ENCODE peak calls at places on chromosomes 7 and 10, in seven cellular contexts. One of them, this sample, is unnamed.
A peak's percentile ranks its signal among the peaks of the same experiment; 100 is the strongest.

GRCh38 chr7:109126404-109127050 is 556.9 kb downstream of the DNAJB9 start:
- DNase-seq in hepatocyte: no peak
- DNase-seq in mucosa of descending colon: no peak
- DNase-seq in CD8-positive, alpha-beta T cell: no peak
- DNase-seq in EL: no peak
- DNase-seq in activated CD8-positive, alpha-beta memory T cell treated with anti-CD3 and anti-CD28 coated beads for 48 hours: no peak
- DNase-seq in EH: no peak
- DNase-seq in this sample: no peak

GRCh38 chr7:34454381-34454780 is 203.6 kb upstream of the NPSR1 start:
- DNase-seq in hepatocyte: no peak
- DNase-seq in mucosa of descending colon: no peak
- DNase-seq in CD8-positive, alpha-beta T cell: no peak
- DNase-seq in EL: no peak
- DNase-seq in activated CD8-positive, alpha-beta memory T cell treated with anti-CD3 and anti-CD28 coated beads for 48 hours: no peak
- DNase-seq in EH: no peak
- DNase-seq in this sample: no peak

GRCh38 chr7:111499027-111499426 is 63.3 kb downstream of the IMMP2L start:
- DNase-seq in hepatocyte: no peak
- DNase-seq in mucosa of descending colon: no peak
- DNase-seq in CD8-positive, alpha-beta T cell: no peak
- DNase-seq in EL: peak; percentile 93
- DNase-seq in activated CD8-positive, alpha-beta memory T cell treated with anti-CD3 and anti-CD28 coated beads for 48 hours: no peak
- DNase-seq in EH: peak; percentile 69
- DNase-seq in this sample: no peak

GRCh38 chr10:110868981-110869380 is 2.7 kb upstream of the PDCD4 start:
- DNase-seq in hepatocyte: no peak
- DNase-seq in mucosa of descending colon: no peak
- DNase-seq in CD8-positive, alpha-beta T cell: peak; percentile 80
- DNase-seq in EL: no peak
- DNase-seq in activated CD8-positive, alpha-beta memory T cell treated with anti-CD3 and anti-CD28 coated beads for 48 hours: no peak
- DNase-seq in EH: no peak
- DNase-seq in this sample: no peak

GRCh38 chr7:39153647-39154046 is 175.9 kb downstream of the POU6F2 start:
- DNase-seq in hepatocyte: no peak
- DNase-seq in mucosa of descending colon: no peak
- DNase-seq in CD8-positive, alpha-beta T cell: no peak
- DNase-seq in EL: no peak
- DNase-seq in activated CD8-positive, alpha-beta memory T cell treated with anti-CD3 and anti-CD28 coated beads for 48 hours: no peak
- DNase-seq in EH: no peak
- DNase-seq in this sample: no peak

GRCh38 chr10:97381626-97382025 is 19.5 kb downstream of the RRP12 start:
- DNase-seq in hepatocyte: no peak
- DNase-seq in mucosa of descending colon: no peak
- DNase-seq in CD8-positive, alpha-beta T cell: no peak
- DNase-seq in EL: no peak
- DNase-seq in activated CD8-positive, alpha-beta memory T cell treated with anti-CD3 and anti-CD28 coated beads for 48 hours: no peak
- DNase-seq in EH: no peak
- DNase-seq in this sample: no peak

GRCh38 chr7:1974714-1975113 is 258.0 kb downstream of the MAD1L1 start:
- DNase-seq in hepatocyte: no peak
- DNase-seq in mucosa of descending colon: peak; percentile 10
- DNase-seq in CD8-positive, alpha-beta T cell: no peak
- DNase-seq in EL: no peak
- DNase-seq in activated CD8-positive, alpha-beta memory T cell treated with anti-CD3 and anti-CD28 coated beads for 48 hours: no peak
- DNase-seq in EH: no peak
- DNase-seq in this sample: no peak

GRCh38 chr10:43190775-43191174 is 52.5 kb downstream of the CSGALNACT2 start:
- DNase-seq in hepatocyte: no peak
- DNase-seq in mucosa of descending colon: no peak
- DNase-seq in CD8-positive, alpha-beta T cell: no peak
- DNase-seq in EL: no peak
- DNase-seq in activated CD8-positive, alpha-beta memory T cell treated with anti-CD3 and anti-CD28 coated beads for 48 hours: no peak
- DNase-seq in EH: peak; percentile 55
- DNase-seq in this sample: no peak

GRCh38 chr7:127733976-127734375 is 82.0 kb downstream of the SND1 start:
- DNase-seq in hepatocyte: no peak
- DNase-seq in mucosa of descending colon: no peak
- DNase-seq in CD8-positive, alpha-beta T cell: no peak
- DNase-seq in EL: no peak
- DNase-seq in activated CD8-positive, alpha-beta memory T cell treated with anti-CD3 and anti-CD28 coated beads for 48 hours: no peak
- DNase-seq in EH: peak; percentile 28
- DNase-seq in this sample: no peak

GRCh38 chr10:93186631-93187030 is 112.9 kb downstream of the CYP26A1 start:
- DNase-seq in hepatocyte: no peak
- DNase-seq in mucosa of descending colon: no peak
- DNase-seq in CD8-positive, alpha-beta T cell: no peak
- DNase-seq in EL: no peak
- DNase-seq in activated CD8-positive, alpha-beta memory T cell treated with anti-CD3 and anti-CD28 coated beads for 48 hours: no peak
- DNase-seq in EH: peak; percentile 52
- DNase-seq in this sample: no peak

GRCh38 chr10:95384011-95384704 is 93.4 kb upstream of the PDLIM1 start:
- DNase-seq in hepatocyte: no peak
- DNase-seq in mucosa of descending colon: no peak
- DNase-seq in CD8-positive, alpha-beta T cell: no peak
- DNase-seq in EL: no peak
- DNase-seq in activated CD8-positive, alpha-beta memory T cell treated with anti-CD3 and anti-CD28 coated beads for 48 hours: no peak
- DNase-seq in EH: no peak
- DNase-seq in this sample: no peak

GRCh38 chr10:76071638-76072317 is 640.4 kb downstream of the LRMDA start:
- DNase-seq in hepatocyte: no peak
- DNase-seq in mucosa of descending colon: no peak
- DNase-seq in CD8-positive, alpha-beta T cell: no peak
- DNase-seq in EL: peak; percentile 6
- DNase-seq in activated CD8-positive, alpha-beta memory T cell treated with anti-CD3 and anti-CD28 coated beads for 48 hours: no peak
- DNase-seq in EH: peak; percentile 63
- DNase-seq in this sample: no peak

GRCh38 chr10:117217196-117217761 is 20.0 kb downstream of the KCNK18 start:
- DNase-seq in hepatocyte: peak; percentile 33
- DNase-seq in mucosa of descending colon: peak; percentile 40
- DNase-seq in CD8-positive, alpha-beta T cell: peak; percentile 33
- DNase-seq in EL: peak; percentile 27
- DNase-seq in activated CD8-positive, alpha-beta memory T cell treated with anti-CD3 and anti-CD28 coated beads for 48 hours: no peak
- DNase-seq in EH: peak; percentile 27
- DNase-seq in this sample: no peak

GRCh38 chr10:81414038-81414437 is 461.0 kb upstream of the NRG3 start:
- DNase-seq in hepatocyte: peak; percentile 52
- DNase-seq in mucosa of descending colon: no peak
- DNase-seq in CD8-positive, alpha-beta T cell: no peak
- DNase-seq in EL: no peak
- DNase-seq in activated CD8-positive, alpha-beta memory T cell treated with anti-CD3 and anti-CD28 coated beads for 48 hours: no peak
- DNase-seq in EH: no peak
- DNase-seq in this sample: peak; percentile 31

GRCh38 chr10:113179270-113179669 is 229.2 kb downstream of the TCF7L2 start:
- DNase-seq in hepatocyte: no peak
- DNase-seq in mucosa of descending colon: no peak
- DNase-seq in CD8-positive, alpha-beta T cell: no peak
- DNase-seq in EL: no peak
- DNase-seq in activated CD8-positive, alpha-beta memory T cell treated with anti-CD3 and anti-CD28 coated beads for 48 hours: no peak
- DNase-seq in EH: no peak
- DNase-seq in this sample: no peak

GRCh38 chr7:127954371-127954770 is 76.9 kb downstream of the LRRC4 start:
- DNase-seq in hepatocyte: no peak
- DNase-seq in mucosa of descending colon: no peak
- DNase-seq in CD8-positive, alpha-beta T cell: no peak
- DNase-seq in EL: no peak
- DNase-seq in activated CD8-positive, alpha-beta memory T cell treated with anti-CD3 and anti-CD28 coated beads for 48 hours: no peak
- DNase-seq in EH: no peak
- DNase-seq in this sample: no peak

GRCh38 chr7:26306770-26307169 is 15.1 kb downstream of the SNX10 start:
- DNase-seq in hepatocyte: no peak
- DNase-seq in mucosa of descending colon: no peak
- DNase-seq in CD8-positive, alpha-beta T cell: no peak
- DNase-seq in EL: no peak
- DNase-seq in activated CD8-positive, alpha-beta memory T cell treated with anti-CD3 and anti-CD28 coated beads for 48 hours: no peak
- DNase-seq in EH: no peak
- DNase-seq in this sample: no peak

GRCh38 chr10:24814568-24815313 is 91.1 kb upstream of the ARHGAP21 start:
- DNase-seq in hepatocyte: no peak
- DNase-seq in mucosa of descending colon: no peak
- DNase-seq in CD8-positive, alpha-beta T cell: no peak
- DNase-seq in EL: peak; percentile 67
- DNase-seq in activated CD8-positive, alpha-beta memory T cell treated with anti-CD3 and anti-CD28 coated beads for 48 hours: no peak
- DNase-seq in EH: peak; percentile 59
- DNase-seq in this sample: no peak

GRCh38 chr10:58637372-58637771 is 124.7 kb downstream of the BICC1 start:
- DNase-seq in hepatocyte: peak; percentile 59
- DNase-seq in mucosa of descending colon: no peak
- DNase-seq in CD8-positive, alpha-beta T cell: no peak
- DNase-seq in EL: peak; percentile 82
- DNase-seq in activated CD8-positive, alpha-beta memory T cell treated with anti-CD3 and anti-CD28 coated beads for 48 hours: no peak
- DNase-seq in EH: peak; percentile 91
- DNase-seq in this sample: no peak

GRCh38 chr7:39336457-39336856 is 229.7 kb upstream of the YAE1 start:
- DNase-seq in hepatocyte: peak; percentile 8
- DNase-seq in mucosa of descending colon: no peak
- DNase-seq in CD8-positive, alpha-beta T cell: no peak
- DNase-seq in EL: no peak
- DNase-seq in activated CD8-positive, alpha-beta memory T cell treated with anti-CD3 and anti-CD28 coated beads for 48 hours: no peak
- DNase-seq in EH: no peak
- DNase-seq in this sample: no peak

GRCh38 chr7:92415225-92415624 is 32.1 kb upstream of the GATAD1 start:
- DNase-seq in hepatocyte: no peak
- DNase-seq in mucosa of descending colon: no peak
- DNase-seq in CD8-positive, alpha-beta T cell: no peak
- DNase-seq in EL: no peak
- DNase-seq in activated CD8-positive, alpha-beta memory T cell treated with anti-CD3 and anti-CD28 coated beads for 48 hours: no peak
- DNase-seq in EH: no peak
- DNase-seq in this sample: no peak

GRCh38 chr10:79162861-79163662 is 94.3 kb downstream of the ZMIZ1 start:
- DNase-seq in hepatocyte: no peak
- DNase-seq in mucosa of descending colon: no peak
- DNase-seq in CD8-positive, alpha-beta T cell: no peak
- DNase-seq in EL: peak; percentile 85
- DNase-seq in activated CD8-positive, alpha-beta memory T cell treated with anti-CD3 and anti-CD28 coated beads for 48 hours: no peak
- DNase-seq in EH: peak; percentile 83
- DNase-seq in this sample: no peak

GRCh38 chr10:69464801-69465401 is 13.6 kb downstream of the TSPAN15 start:
- DNase-seq in hepatocyte: no peak
- DNase-seq in mucosa of descending colon: peak; percentile 57
- DNase-seq in CD8-positive, alpha-beta T cell: no peak
- DNase-seq in EL: no peak
- DNase-seq in activated CD8-positive, alpha-beta memory T cell treated with anti-CD3 and anti-CD28 coated beads for 48 hours: no peak
- DNase-seq in EH: no peak
- DNase-seq in this sample: no peak

GRCh38 chr10:87865201-87866025 is 2.0 kb downstream of the PTEN start:
- DNase-seq in hepatocyte: no peak
- DNase-seq in mucosa of descending colon: no peak
- DNase-seq in CD8-positive, alpha-beta T cell: no peak
- DNase-seq in EL: no peak
- DNase-seq in activated CD8-positive, alpha-beta memory T cell treated with anti-CD3 and anti-CD28 coated beads for 48 hours: no peak
- DNase-seq in EH: peak; percentile 22
- DNase-seq in this sample: no peak

GRCh38 chr10:109931153-109931552 is 7.8 kb upstream of the XPNPEP1 start:
- DNase-seq in hepatocyte: no peak
- DNase-seq in mucosa of descending colon: no peak
- DNase-seq in CD8-positive, alpha-beta T cell: no peak
- DNase-seq in EL: no peak
- DNase-seq in activated CD8-positive, alpha-beta memory T cell treated with anti-CD3 and anti-CD28 coated beads for 48 hours: no peak
- DNase-seq in EH: peak; percentile 7
- DNase-seq in this sample: no peak

GRCh38 chr10:10528563-10528910 is 489.1 kb upstream of the CELF2 start:
- DNase-seq in hepatocyte: no peak
- DNase-seq in mucosa of descending colon: no peak
- DNase-seq in CD8-positive, alpha-beta T cell: no peak
- DNase-seq in EL: peak; percentile 5
- DNase-seq in activated CD8-positive, alpha-beta memory T cell treated with anti-CD3 and anti-CD28 coated beads for 48 hours: no peak
- DNase-seq in EH: peak; percentile 2
- DNase-seq in this sample: no peak

GRCh38 chr7:44638611-44639557 is 32.5 kb downstream of the OGDH start:
- DNase-seq in hepatocyte: peak; percentile 83
- DNase-seq in mucosa of descending colon: peak; percentile 83
- DNase-seq in CD8-positive, alpha-beta T cell: peak; percentile 82
- DNase-seq in EL: peak; percentile 91
- DNase-seq in activated CD8-positive, alpha-beta memory T cell treated with anti-CD3 and anti-CD28 coated beads for 48 hours: peak; percentile 52
- DNase-seq in EH: peak; percentile 84
- DNase-seq in this sample: no peak

GRCh38 chr7:111863269-111863668 is 301.0 kb upstream of the IMMP2L start:
- DNase-seq in hepatocyte: no peak
- DNase-seq in mucosa of descending colon: no peak
- DNase-seq in CD8-positive, alpha-beta T cell: no peak
- DNase-seq in EL: no peak
- DNase-seq in activated CD8-positive, alpha-beta memory T cell treated with anti-CD3 and anti-CD28 coated beads for 48 hours: no peak
- DNase-seq in EH: no peak
- DNase-seq in this sample: no peak

GRCh38 chr10:9081253-9081652 is 1026.8 kb downstream of the GATA3 start:
- DNase-seq in hepatocyte: no peak
- DNase-seq in mucosa of descending colon: no peak
- DNase-seq in CD8-positive, alpha-beta T cell: no peak
- DNase-seq in EL: no peak
- DNase-seq in activated CD8-positive, alpha-beta memory T cell treated with anti-CD3 and anti-CD28 coated beads for 48 hours: no peak
- DNase-seq in EH: no peak
- DNase-seq in this sample: no peak

GRCh38 chr7:5428470-5429252 is 5.0 kb upstream of the TNRC18 start:
- DNase-seq in hepatocyte: peak; percentile 86
- DNase-seq in mucosa of descending colon: peak; percentile 73
- DNase-seq in CD8-positive, alpha-beta T cell: no peak
- DNase-seq in EL: peak; percentile 89
- DNase-seq in activated CD8-positive, alpha-beta memory T cell treated with anti-CD3 and anti-CD28 coated beads for 48 hours: no peak
- DNase-seq in EH: peak; percentile 91
- DNase-seq in this sample: peak; percentile 47

GRCh38 chr10:132697568-132698200 is 88.3 kb downstream of the NKX6-2 start:
- DNase-seq in hepatocyte: no peak
- DNase-seq in mucosa of descending colon: peak; percentile 11
- DNase-seq in CD8-positive, alpha-beta T cell: no peak
- DNase-seq in EL: no peak
- DNase-seq in activated CD8-positive, alpha-beta memory T cell treated with anti-CD3 and anti-CD28 coated beads for 48 hours: no peak
- DNase-seq in EH: no peak
- DNase-seq in this sample: no peak

GRCh38 chr7:143252002-143252401 is 11.2 kb upstream of the GSTK1 start:
- DNase-seq in hepatocyte: no peak
- DNase-seq in mucosa of descending colon: no peak
- DNase-seq in CD8-positive, alpha-beta T cell: no peak
- DNase-seq in EL: no peak
- DNase-seq in activated CD8-positive, alpha-beta memory T cell treated with anti-CD3 and anti-CD28 coated beads for 48 hours: no peak
- DNase-seq in EH: no peak
- DNase-seq in this sample: no peak

GRCh38 chr10:127999291-127999690 is 92.4 kb downstream of the PTPRE start:
- DNase-seq in hepatocyte: no peak
- DNase-seq in mucosa of descending colon: no peak
- DNase-seq in CD8-positive, alpha-beta T cell: no peak
- DNase-seq in EL: no peak
- DNase-seq in activated CD8-positive, alpha-beta memory T cell treated with anti-CD3 and anti-CD28 coated beads for 48 hours: no peak
- DNase-seq in EH: no peak
- DNase-seq in this sample: no peak

GRCh38 chr10:50229460-50229859 is 21.9 kb downstream of the ASAH2 start:
- DNase-seq in hepatocyte: no peak
- DNase-seq in mucosa of descending colon: no peak
- DNase-seq in CD8-positive, alpha-beta T cell: no peak
- DNase-seq in EL: no peak
- DNase-seq in activated CD8-positive, alpha-beta memory T cell treated with anti-CD3 and anti-CD28 coated beads for 48 hours: no peak
- DNase-seq in EH: no peak
- DNase-seq in this sample: no peak

GRCh38 chr10:96613565-96613964 is 26.8 kb upstream of the TM9SF3 start:
- DNase-seq in hepatocyte: peak; percentile 34
- DNase-seq in mucosa of descending colon: no peak
- DNase-seq in CD8-positive, alpha-beta T cell: no peak
- DNase-seq in EL: peak; percentile 33
- DNase-seq in activated CD8-positive, alpha-beta memory T cell treated with anti-CD3 and anti-CD28 coated beads for 48 hours: no peak
- DNase-seq in EH: no peak
- DNase-seq in this sample: no peak

GRCh38 chr7:131897016-131897789 is 340.8 kb upstream of the PODXL start:
- DNase-seq in hepatocyte: no peak
- DNase-seq in mucosa of descending colon: no peak
- DNase-seq in CD8-positive, alpha-beta T cell: no peak
- DNase-seq in EL: peak; percentile 61
- DNase-seq in activated CD8-positive, alpha-beta memory T cell treated with anti-CD3 and anti-CD28 coated beads for 48 hours: no peak
- DNase-seq in EH: peak; percentile 87
- DNase-seq in this sample: peak; percentile 50

GRCh38 chr10:132630666-132631347 is 93.2 kb downstream of the INPP5A start:
- DNase-seq in hepatocyte: no peak
- DNase-seq in mucosa of descending colon: peak; percentile 49
- DNase-seq in CD8-positive, alpha-beta T cell: no peak
- DNase-seq in EL: no peak
- DNase-seq in activated CD8-positive, alpha-beta memory T cell treated with anti-CD3 and anti-CD28 coated beads for 48 hours: no peak
- DNase-seq in EH: no peak
- DNase-seq in this sample: no peak

This sample was measured in nephron progenitor cell.